ENCODE peak calls at places on chromosomes 6 and 20, in nine cellular contexts. W is activated CD8-positive, alpha-beta T cell treated with anti-CD3 and anti-CD28 coated beads for 36 hours; U is Right ventricle myocardium inferior; D is right cardiac atrium; P is left ventricle myocardium superior; N is IMR-90; E is activated T-cell treated with anti-CD3 and anti-CD28 coated beads, Interleukin-2, amount 50 U/mL, for 72 hours; I is naive B cell; Z is aorta. H is an unnamed sample.

GRCh38 chr6:109087661-109088264 is 6.9 kb downstream of the SESN1 start:
- ATAC-seq in W (no peak), U (no peak), D (no peak), P (peak; percentile 8), N (no peak), E (no peak), I (no peak), Z (no peak), H (no peak)

GRCh38 chr20:61731363-61732181 is 334.1 kb downstream of the TAF4 start:
- ATAC-seq in W (no peak), U (no peak), D (no peak), P (no peak), N (peak; percentile 96), E (no peak), I (no peak), Z (no peak), H (no peak)

GRCh38 chr20:1119128-1119505 is 715 bp downstream of the PSMF1 start:
- ATAC-seq in W (no peak), U (no peak), D (peak; percentile 4), P (peak; percentile 4), N (peak; percentile 2), E (no peak), I (no peak), Z (peak; percentile 12), H (no peak)

GRCh38 chr6:132423839-132424238 is 22.6 kb upstream of the MOXD1 start:
- ATAC-seq in W (no peak), U (no peak), D (no peak), P (no peak), N (no peak), E (no peak), I (no peak), Z (no peak), H (no peak)

GRCh38 chr20:57458400-57459160 is 66.4 kb downstream of the CTCFL start:
- ATAC-seq in W (no peak), U (peak; percentile 30), D (peak; percentile 28), P (peak; percentile 63), N (no peak), E (no peak), I (no peak), Z (peak; percentile 31), H (no peak)

GRCh38 chr6:52253494-52253893 is 9.2 kb upstream of the IL17F start:
- ATAC-seq in W (no peak), U (no peak), D (no peak), P (no peak), N (no peak), E (peak; percentile 57), I (no peak), Z (no peak), H (no peak)

GRCh38 chr20:50153153-50153499 is 397 bp downstream of the PEDS1 start:
- ATAC-seq in W (no peak), U (no peak), D (no peak), P (no peak), N (no peak), E (no peak), I (peak; percentile 2), Z (no peak), H (no peak)

GRCh38 chr20:36647194-36648121 is 1.5 kb upstream of the SLA2 start:
- ATAC-seq in W (no peak), U (no peak), D (no peak), P (no peak), N (no peak), E (no peak), I (no peak), Z (no peak), H (no peak)

GRCh38 chr20:48605364-48606116 is 222.3 kb downstream of the PREX1 start:
- ATAC-seq in W (no peak), U (no peak), D (no peak), P (no peak), N (no peak), E (no peak), I (no peak), Z (no peak), H (no peak)

GRCh38 chr6:3390698-3391097 is 66.2 kb downstream of the SLC22A23 start:
- ATAC-seq in W (no peak), U (peak; percentile 51), D (peak; percentile 90), P (peak; percentile 73), N (no peak), E (no peak), I (no peak), Z (no peak), H (no peak)

GRCh38 chr6:170152111-170152926 is 138.6 kb downstream of the DLL1 start:
- ATAC-seq in W (no peak), U (peak; percentile 26), D (peak; percentile 83), P (peak; percentile 71), N (no peak), E (no peak), I (no peak), Z (peak; percentile 37), H (no peak)

GRCh38 chr6:15690451-15690961 is 27.7 kb upstream of the DTNBP1 start:
- ATAC-seq in W (no peak), U (no peak), D (peak; percentile 55), P (peak; percentile 35), N (no peak), E (no peak), I (no peak), Z (no peak), H (no peak)

GRCh38 chr6:36038120-36038876 is 10.7 kb downstream of the MAPK14 start:
- ATAC-seq in W (no peak), U (peak; percentile 63), D (peak; percentile 87), P (peak; percentile 64), N (no peak), E (no peak), I (no peak), Z (peak; percentile 89), H (no peak)

GRCh38 chr6:148336901-148337300 is 5.7 kb upstream of the SASH1 start:
- ATAC-seq in W (no peak), U (no peak), D (no peak), P (no peak), N (no peak), E (no peak), I (no peak), Z (no peak), H (no peak)

GRCh38 chr6:166602928-166603690 is 16.6 kb upstream of the RAMACL start:
- ATAC-seq in W (no peak), U (no peak), D (no peak), P (no peak), N (no peak), E (no peak), I (no peak), Z (no peak), H (no peak)

GRCh38 chr6:157403684-157404051 is 22.7 kb downstream of the ZDHHC14 start:
- ATAC-seq in W (no peak), U (no peak), D (no peak), P (no peak), N (no peak), E (no peak), I (peak; percentile 20), Z (no peak), H (peak; percentile 82)

GRCh38 chr20:43465625-43465943 is 7.9 kb downstream of the SRSF6 start:
- ATAC-seq in W (no peak), U (no peak), D (no peak), P (no peak), N (no peak), E (peak; percentile 22), I (no peak), Z (no peak), H (no peak)

GRCh38 chr6:34093206-34093605 is 52.7 kb downstream of the GRM4 start:
- ATAC-seq in W (no peak), U (no peak), D (no peak), P (no peak), N (no peak), E (no peak), I (no peak), Z (no peak), H (no peak)

GRCh38 chr6:15504581-15505350 is 158.1 kb downstream of the DTNBP1 start:
- ATAC-seq in W (no peak), U (peak; percentile 80), D (peak; percentile 82), P (peak; percentile 74), N (peak; percentile 83), E (no peak), I (no peak), Z (peak; percentile 74), H (no peak)

GRCh38 chr20:6026051-6026450 is 27.8 kb downstream of the LRRN4 start:
- ATAC-seq in W (peak; percentile 53), U (no peak), D (no peak), P (peak; percentile 61), N (peak; percentile 40), E (peak; percentile 90), I (no peak), Z (no peak), H (no peak)

GRCh38 chr6:105795913-105796517 is 290.1 kb upstream of the PRDM1 start:
- ATAC-seq in W (peak; percentile 51), U (no peak), D (no peak), P (no peak), N (no peak), E (peak; percentile 67), I (no peak), Z (no peak), H (no peak)

GRCh38 chr20:56663660-56664059 is 34.6 kb downstream of the TFAP2C start:
- ATAC-seq in W (no peak), U (no peak), D (no peak), P (no peak), N (no peak), E (no peak), I (no peak), Z (no peak), H (no peak)

GRCh38 chr6:5840742-5841141 is 166.0 kb downstream of the NRN1 start:
- ATAC-seq in W (no peak), U (no peak), D (no peak), P (no peak), N (no peak), E (no peak), I (no peak), Z (no peak), H (no peak)

H was measured in stimulated activated memory B cell treated with anti-CD40 and anti-IgM and Interleukin-4, amounts not matched to agents 10 μg/mL and 1 μg/mL and 100 μg/mL, for 72 hours.